ENCODE peak calls at places on chromosome 14, in ten cellular contexts. Q is astrocyte of the spinal cord, Z is uterus, S is brain microvascular endothelial cell, I is endodermal cell, D is choroid plexus epithelial cell, X is tibial nerve, C is upper lobe of right lung, Y is pancreas, L is breast epithelium. U is an unnamed sample.

GRCh38 chr14:104868060-104868740 is 3.1 kb downstream of the CEP170B start:
- DNase-seq in S (no peak), Q (no peak), I (no peak), L (no peak), X (no peak), D (no peak), Z (no peak), Y (no peak), C (no peak), U (no peak)

GRCh38 chr14:90179809-90180779 is 76.3 kb upstream of the PSMC1 start:
- DNase-seq in Y (no peak), Q (no peak), S (no peak), Z (no peak), X (no peak), C (no peak), L (no peak), I (no peak), D (no peak), U (no peak)

GRCh38 chr14:53620325-53620716 is 336.3 kb downstream of the BMP4 start:
- DNase-seq in X (no peak), S (no peak), I (no peak), Z (no peak), D (peak), C (no peak), Y (no peak), Q (peak), L (no peak), U (no peak)

GRCh38 chr14:20757963-20758362 is 10.2 kb upstream of the EDDM3B start:
- DNase-seq in C (no peak), X (peak), L (no peak), Z (no peak), S (no peak), D (no peak), Q (no peak), I (peak), Y (peak), U (no peak)

GRCh38 chr14:65958664-65959562 is 527.3 kb upstream of the CCDC196 start:
- DNase-seq in X (no peak), S (no peak), Q (peak), C (no peak), L (no peak), I (no peak), D (peak), Z (no peak), Y (no peak), U (no peak)

GRCh38 chr14:105389534-105389933 is 8.8 kb upstream of the TEX22 start:
- DNase-seq in I (no peak), C (no peak), Z (no peak), D (no peak), Y (no peak), X (no peak), Q (no peak), S (no peak), L (no peak), U (no peak)

GRCh38 chr14:21861153-21861552 is 187.5 kb upstream of the OR4E1 start:
- DNase-seq in Y (no peak), L (no peak), I (no peak), S (no peak), X (no peak), D (no peak), C (no peak), Q (no peak), Z (no peak), U (no peak)

GRCh38 chr14:39034481-39035296 is 68.3 kb downstream of the SEC23A start:
- DNase-seq in Q (peak), L (no peak), X (no peak), I (no peak), C (no peak), Z (no peak), Y (no peak), S (no peak), D (peak), U (no peak)

GRCh38 chr14:31300296-31300695 is 92.7 kb upstream of the HECTD1 start:
- DNase-seq in Y (no peak), Q (no peak), D (peak), Z (no peak), C (no peak), L (no peak), S (no peak), X (no peak), I (peak), U (no peak)

GRCh38 chr14:93480867-93481266 is 50.1 kb downstream of the UNC79 start:
- DNase-seq in Z (no peak), D (no peak), L (no peak), I (no peak), Y (no peak), X (no peak), C (no peak), S (no peak), Q (no peak), U (no peak)

GRCh38 chr14:93476305-93476704 is 45.6 kb downstream of the UNC79 start:
- DNase-seq in Q (no peak), I (no peak), X (no peak), C (no peak), L (no peak), Y (no peak), S (no peak), D (no peak), Z (no peak), U (no peak)

GRCh38 chr14:93475471-93475870 is 44.7 kb downstream of the UNC79 start:
- DNase-seq in Y (no peak), Q (no peak), Z (no peak), D (no peak), I (no peak), S (no peak), C (no peak), L (no peak), X (no peak), U (no peak)
- H3K4me3 ChIP-seq in Y (no peak), Q (no peak), Z (no peak), D (no peak), I (no peak), S (no peak), C (no peak), L (no peak), X (no peak), U (no peak)

GRCh38 chr14:51848120-51848519 is 12.3 kb upstream of the GNG2 start:
- DNase-seq in I (no peak), X (no peak), L (no peak), Q (no peak), D (no peak), Z (no peak), C (no peak), Y (no peak), S (no peak), U (no peak)

GRCh38 chr14:51849095-51849494 is 11.3 kb upstream of the GNG2 start:
- DNase-seq in D (no peak), X (no peak), Y (no peak), Z (no peak), I (no peak), Q (no peak), S (no peak), L (no peak), C (no peak), U (no peak)

GRCh38 chr14:51847489-51847796 is 13.0 kb upstream of the GNG2 start:
- DNase-seq in C (no peak), Q (no peak), Y (no peak), S (no peak), I (no peak), L (no peak), X (no peak), Z (no peak), D (no peak), U (no peak)

GRCh38 chr14:51845811-51846210 is 14.6 kb upstream of the GNG2 start:
- DNase-seq in X (no peak), S (no peak), L (no peak), Y (no peak), D (peak), C (no peak), Q (no peak), I (no peak), Z (no peak), U (no peak)

GRCh38 chr14:51846631-51847488 is 13.6 kb upstream of the GNG2 start:
- DNase-seq in Y (peak), L (peak), S (peak), C (peak), X (peak), I (peak), Z (peak), Q (peak), D (peak), U (no peak)
- TF ChIP-seq CTCF in Y (no peak), L (no peak), S (no peak), C (no peak), X (no peak), I (no peak), Z (no peak), Q (no peak), D (no peak), U (no peak)

DNA sequence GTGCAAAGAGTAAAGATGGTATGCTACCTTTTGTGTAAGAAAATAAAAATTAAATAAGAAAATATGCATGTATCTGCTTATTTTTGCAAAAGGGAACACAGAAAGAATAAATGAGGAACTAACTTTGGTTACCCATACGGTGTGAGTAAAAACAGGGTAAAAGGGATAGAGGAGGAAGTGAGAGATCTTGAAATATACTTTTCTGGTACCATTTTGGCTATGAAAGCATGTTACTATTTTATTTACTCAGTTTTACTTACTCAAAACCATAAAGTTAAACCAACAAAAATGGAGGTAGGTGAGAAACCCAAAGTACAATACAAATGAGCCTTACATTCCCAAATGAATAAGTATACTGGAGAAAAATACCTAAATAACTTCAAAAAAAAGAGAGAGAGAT is 122.0 kb upstream of the EGLN3 start:
- DNase-seq in D (no peak), X (no peak), C (no peak), S (no peak), I (no peak), L (no peak), Y (no peak), Q (no peak), Z (no peak), U (no peak)
- H3K4me3 ChIP-seq in D (no peak), X (no peak), C (no peak), S (no peak), I (no peak), L (no peak), Y (no peak), Q (no peak), Z (no peak), U (no peak)

GRCh38 chr14:103613517-103613916 is 15.5 kb upstream of the KLC1 start:
- DNase-seq in X (no peak), Z (no peak), Q (no peak), C (no peak), D (peak), S (no peak), I (no peak), L (no peak), Y (no peak), U (no peak)
- TF ChIP-seq CTCF in X (no peak), Z (no peak), Q (no peak), C (no peak), D (peak), S (peak), I (no peak), L (no peak), Y (no peak), U (peak)

GRCh38 chr14:103861413-103862392 is 14.3 kb upstream of the PPP1R13B start:
- DNase-seq in L (no peak), Y (no peak), Q (no peak), D (no peak), S (no peak), C (no peak), X (no peak), I (no peak), Z (no peak), U (no peak)
- H3K4me3 ChIP-seq in L (no peak), Y (no peak), Q (no peak), D (no peak), S (no peak), C (peak), X (no peak), I (no peak), Z (no peak), U (no peak)

GRCh38 chr14:88935083-88935482 is 110.6 kb downstream of the TTC8 start:
- DNase-seq in Z (no peak), I (no peak), Q (no peak), X (no peak), S (no peak), L (no peak), C (no peak), D (no peak), Y (no peak), U (no peak)
- TF ChIP-seq CTCF in Z (no peak), I (no peak), Q (no peak), X (no peak), S (no peak), L (no peak), C (no peak), D (no peak), Y (no peak), U (no peak)

GRCh38 chr14:50095895-50096294 is 20.5 kb downstream of the VCPKMT start:
- DNase-seq in Z (no peak), Y (no peak), D (no peak), I (no peak), X (no peak), Q (no peak), S (no peak), C (no peak), L (no peak), U (no peak)
- H3K4me3 ChIP-seq in Z (no peak), Y (no peak), D (no peak), I (no peak), X (no peak), Q (no peak), S (no peak), C (no peak), L (no peak), U (no peak)

GRCh38 chr14:26137161-26137560 is 460.7 kb downstream of the NOVA1 start:
- DNase-seq in L (no peak), X (no peak), I (peak), S (no peak), Z (no peak), D (no peak), Q (no peak), C (no peak), Y (no peak), U (no peak)
- TF ChIP-seq CTCF in L (no peak), X (no peak), I (peak), S (peak), Z (no peak), D (peak), Q (peak), C (no peak), Y (no peak), U (peak)

U was measured in retinal pigment epithelial cell.